ENCODE peak calls at places on chromosomes 16 and 17, in six cellular contexts. One of them, this sample, is unnamed.

GRCh38 chr16:57906385-57907316 is 64.3 kb downstream of the CNGB1 start:
- DNase-seq in lung: no peak
- DNase-seq in retinal pigment epithelial cell: no peak
- DNase-seq in AG04450: no peak
- DNase-seq in endothelial cell: peak; percentile 23
- DNase-seq in heart left ventricle: no peak
- DNase-seq in this sample: no peak

GRCh38 chr16:10655415-10655977 is 39.2 kb downstream of the TEKT5 start:
- DNase-seq in heart left ventricle: no peak
- DNase-seq in AG04450: no peak
- DNase-seq in endothelial cell: no peak
- DNase-seq in retinal pigment epithelial cell: no peak
- DNase-seq in lung: no peak
- DNase-seq in this sample: no peak

GRCh38 chr17:8923762-8924161 is 41.7 kb downstream of the PIK3R5 start:
- DNase-seq in AG04450: no peak
- DNase-seq in heart left ventricle: no peak
- DNase-seq in retinal pigment epithelial cell: no peak
- DNase-seq in endothelial cell: no peak
- DNase-seq in lung: no peak
- DNase-seq in this sample: no peak

GRCh38 chr16:77195411-77195810 is 3.8 kb upstream of the SYCE1L start:
- DNase-seq in heart left ventricle: no peak
- DNase-seq in AG04450: no peak
- DNase-seq in endothelial cell: no peak
- DNase-seq in lung: no peak
- DNase-seq in retinal pigment epithelial cell: no peak
- DNase-seq in this sample: no peak

GRCh38 chr17:8004899-8005298 is 2.5 kb downstream of the GUCY2D start:
- DNase-seq in endothelial cell: no peak
- DNase-seq in heart left ventricle: no peak
- DNase-seq in AG04450: peak; percentile 49
- DNase-seq in retinal pigment epithelial cell: no peak
- DNase-seq in lung: no peak
- DNase-seq in this sample: no peak

GRCh38 chr17:33234930-33235685 is 58.0 kb downstream of the ASIC2 start:
- DNase-seq in retinal pigment epithelial cell: peak; percentile 87
- DNase-seq in AG04450: peak; percentile 79
- DNase-seq in heart left ventricle: peak; percentile 79
- DNase-seq in lung: peak; percentile 59
- DNase-seq in endothelial cell: no peak
- DNase-seq in this sample: peak; percentile 40

GRCh38 chr16:57999366-57999970 is 1.0 kb downstream of the ZNF319 start:
- DNase-seq in endothelial cell: no peak
- DNase-seq in lung: no peak
- DNase-seq in retinal pigment epithelial cell: no peak
- DNase-seq in AG04450: no peak
- DNase-seq in heart left ventricle: no peak
- DNase-seq in this sample: no peak

GRCh38 chr17:4583796-4584124 is 569 bp upstream of the SMTNL2 start:
- DNase-seq in lung: no peak
- DNase-seq in retinal pigment epithelial cell: no peak
- DNase-seq in AG04450: no peak
- DNase-seq in endothelial cell: peak; percentile 59
- DNase-seq in heart left ventricle: peak; percentile 63
- DNase-seq in this sample: no peak

GRCh38 chr16:78230832-78231231 is 131.4 kb downstream of the WWOX start:
- DNase-seq in AG04450: no peak
- DNase-seq in retinal pigment epithelial cell: no peak
- DNase-seq in endothelial cell: no peak
- DNase-seq in lung: peak; percentile 13
- DNase-seq in heart left ventricle: no peak
- DNase-seq in this sample: no peak

GRCh38 chr16:716250-716607 is 1.3 kb downstream of the METRN start:
- DNase-seq in heart left ventricle: no peak
- DNase-seq in lung: no peak
- DNase-seq in AG04450: no peak
- DNase-seq in endothelial cell: no peak
- DNase-seq in retinal pigment epithelial cell: no peak
- DNase-seq in this sample: no peak

GRCh38 chr16:3754304-3754703 is 37.0 kb upstream of the TRAP1 start:
- DNase-seq in retinal pigment epithelial cell: peak; percentile 24
- DNase-seq in AG04450: peak; percentile 18
- DNase-seq in endothelial cell: no peak
- DNase-seq in lung: no peak
- DNase-seq in heart left ventricle: no peak
- DNase-seq in this sample: no peak

GRCh38 chr17:41913798-41914197 is 5.0 kb downstream of the ACLY start:
- DNase-seq in endothelial cell: no peak
- DNase-seq in heart left ventricle: no peak
- DNase-seq in retinal pigment epithelial cell: no peak
- DNase-seq in AG04450: no peak
- DNase-seq in lung: no peak
- DNase-seq in this sample: no peak

GRCh38 chr17:44637066-44637465 is 19.2 kb upstream of the MEIOC start:
- DNase-seq in endothelial cell: no peak
- DNase-seq in AG04450: no peak
- DNase-seq in retinal pigment epithelial cell: no peak
- DNase-seq in lung: no peak
- DNase-seq in heart left ventricle: no peak
- DNase-seq in this sample: no peak

GRCh38 chr17:66717680-66718079 is 117.2 kb upstream of the CACNG5 start:
- DNase-seq in AG04450: no peak
- DNase-seq in retinal pigment epithelial cell: no peak
- DNase-seq in endothelial cell: no peak
- DNase-seq in heart left ventricle: no peak
- DNase-seq in lung: peak; percentile 59
- DNase-seq in this sample: peak; percentile 13

GRCh38 chr17:72465191-72466024 is 344.6 kb downstream of the SOX9 start:
- DNase-seq in heart left ventricle: no peak
- DNase-seq in endothelial cell: no peak
- DNase-seq in retinal pigment epithelial cell: peak; percentile 91
- DNase-seq in lung: no peak
- DNase-seq in AG04450: peak; percentile 54
- DNase-seq in this sample: peak; percentile 90

GRCh38 chr17:61519754-61520440 is 67.7 kb downstream of the TBX4 start:
- DNase-seq in retinal pigment epithelial cell: no peak
- DNase-seq in heart left ventricle: no peak
- DNase-seq in AG04450: no peak
- DNase-seq in lung: no peak
- DNase-seq in endothelial cell: no peak
- DNase-seq in this sample: no peak

GRCh38 chr17:9837551-9838471 is 12.1 kb downstream of the GLP2R start:
- DNase-seq in heart left ventricle: peak; percentile 78
- DNase-seq in lung: no peak
- DNase-seq in endothelial cell: no peak
- DNase-seq in retinal pigment epithelial cell: no peak
- DNase-seq in AG04450: no peak
- DNase-seq in this sample: peak; percentile 12

GRCh38 chr17:81914103-81914850 is 3.1 kb upstream of the PCYT2 start:
- DNase-seq in AG04450: no peak
- DNase-seq in heart left ventricle: no peak
- DNase-seq in lung: no peak
- DNase-seq in endothelial cell: no peak
- DNase-seq in retinal pigment epithelial cell: no peak
- DNase-seq in this sample: no peak

GRCh38 chr16:56530872-56531271 is 11.0 kb upstream of the BBS2 start:
- DNase-seq in retinal pigment epithelial cell: no peak
- DNase-seq in endothelial cell: no peak
- DNase-seq in AG04450: no peak
- DNase-seq in lung: no peak
- DNase-seq in heart left ventricle: no peak
- DNase-seq in this sample: no peak

GRCh38 chr17:56824503-56824902 is 9.2 kb downstream of the C17orf67 start:
- DNase-seq in retinal pigment epithelial cell: no peak
- DNase-seq in AG04450: no peak
- DNase-seq in lung: no peak
- DNase-seq in heart left ventricle: no peak
- DNase-seq in endothelial cell: no peak
- DNase-seq in this sample: peak; percentile 42

GRCh38 chr17:61556224-61557188 is 34.5 kb downstream of the NACA2 start:
- DNase-seq in retinal pigment epithelial cell: no peak
- DNase-seq in heart left ventricle: no peak
- DNase-seq in endothelial cell: no peak
- DNase-seq in AG04450: no peak
- DNase-seq in lung: no peak
- DNase-seq in this sample: no peak

DNA sequence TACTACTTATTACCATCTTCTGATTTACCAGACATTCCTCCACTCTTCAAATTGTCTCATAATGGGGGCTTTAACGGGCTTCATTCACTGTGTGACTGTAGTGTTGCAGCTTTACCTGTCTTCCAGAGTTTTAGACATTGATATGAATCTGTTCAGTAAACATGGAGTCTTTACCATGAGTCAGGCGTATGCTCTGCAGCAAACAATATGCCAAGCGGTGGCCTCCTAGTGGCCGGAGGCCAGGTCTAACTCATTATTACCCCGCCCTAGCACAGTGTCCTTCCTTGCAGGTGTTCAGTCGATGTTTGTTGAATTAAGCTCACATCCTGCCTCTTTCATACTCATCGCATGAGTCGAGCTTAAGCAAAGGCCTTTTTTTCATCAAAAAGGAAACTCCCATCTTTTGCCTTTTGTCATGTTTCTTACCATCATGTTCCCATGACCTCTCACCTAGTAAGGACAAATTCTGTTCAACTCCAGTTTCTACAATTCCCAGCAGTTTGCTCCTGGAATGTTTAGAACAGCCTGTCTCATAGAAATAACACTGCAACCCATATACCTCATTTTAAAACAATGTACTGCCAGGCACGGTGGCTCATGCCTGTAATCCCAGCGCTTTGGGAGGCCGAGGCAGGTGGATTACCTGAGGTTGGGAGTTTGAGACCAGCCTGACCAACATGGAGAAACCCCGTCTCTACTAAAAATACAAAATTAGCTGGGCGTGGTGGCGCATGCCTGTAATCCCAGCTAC is 39.4 kb downstream of the TUBD1 start:
- DNase-seq in heart left ventricle: no peak
- DNase-seq in endothelial cell: peak; percentile 48
- DNase-seq in retinal pigment epithelial cell: no peak
- DNase-seq in lung: peak; percentile 34
- DNase-seq in AG04450: peak; percentile 97
- DNase-seq in this sample: peak; percentile 82
- TF ChIP-seq CTCF in heart left ventricle: peak; percentile 36
- TF ChIP-seq CTCF in endothelial cell: peak; percentile 54
- TF ChIP-seq CTCF in retinal pigment epithelial cell: peak; percentile 55
- TF ChIP-seq CTCF in lung: no peak
- TF ChIP-seq CTCF in AG04450: peak; percentile 67
- TF ChIP-seq CTCF in this sample: peak; percentile 67

GRCh38 chr16:89572478-89573205 is 2.9 kb upstream of the CPNE7 start:
- DNase-seq in retinal pigment epithelial cell: no peak
- DNase-seq in endothelial cell: no peak
- DNase-seq in lung: no peak
- DNase-seq in heart left ventricle: no peak
- DNase-seq in AG04450: no peak
- DNase-seq in this sample: no peak

GRCh38 chr16:89576173-89577054 is 856 bp downstream of the CPNE7 start:
- DNase-seq in retinal pigment epithelial cell: no peak
- DNase-seq in endothelial cell: no peak
- DNase-seq in AG04450: no peak
- DNase-seq in lung: no peak
- DNase-seq in heart left ventricle: no peak
- DNase-seq in this sample: no peak

GRCh38 chr16:89575247-89576172 is at the start of gene CPNE7:
- DNase-seq in retinal pigment epithelial cell: no peak
- DNase-seq in AG04450: no peak
- DNase-seq in endothelial cell: no peak
- DNase-seq in lung: no peak
- DNase-seq in heart left ventricle: no peak
- DNase-seq in this sample: no peak

GRCh38 chr16:89573826-89574680 is 1.5 kb upstream of the CPNE7 start:
- DNase-seq in AG04450: no peak
- DNase-seq in retinal pigment epithelial cell: no peak
- DNase-seq in endothelial cell: no peak
- DNase-seq in heart left ventricle: no peak
- DNase-seq in lung: no peak
- DNase-seq in this sample: no peak

DNA sequence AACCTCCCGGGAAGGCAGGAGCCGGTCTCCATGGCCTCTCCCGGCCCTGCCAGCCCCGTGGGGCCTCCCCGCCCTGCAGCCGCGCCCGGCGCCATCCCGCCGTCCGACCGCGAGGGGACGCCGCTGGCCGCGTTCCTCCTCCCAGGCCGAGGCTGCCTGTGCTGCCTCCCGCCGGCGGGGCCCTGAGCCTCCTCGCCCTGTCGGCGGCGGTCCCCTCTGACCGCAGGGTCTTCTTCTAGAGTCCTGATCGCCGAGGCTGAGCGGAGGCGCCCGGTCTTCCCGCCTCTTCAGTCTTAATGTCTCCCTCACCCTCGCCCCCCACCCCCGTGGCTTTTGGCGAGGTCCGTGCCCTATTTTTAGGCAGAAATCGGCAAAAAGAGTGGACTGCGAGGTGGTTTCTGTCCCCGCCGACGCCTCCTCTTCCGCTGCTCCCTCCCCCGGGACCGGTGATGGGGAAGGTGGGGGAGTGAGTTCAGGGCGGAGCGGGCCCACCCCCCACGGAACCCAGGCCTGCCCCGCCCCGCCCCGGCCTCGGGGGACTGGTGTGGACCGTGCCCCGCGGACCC is 794 bp upstream of the CPNE7 start:
- DNase-seq in lung: no peak
- DNase-seq in AG04450: no peak
- DNase-seq in retinal pigment epithelial cell: no peak
- DNase-seq in heart left ventricle: no peak
- DNase-seq in endothelial cell: peak; percentile 93
- DNase-seq in this sample: no peak
- TF ChIP-seq CTCF in lung: peak; percentile 39
- TF ChIP-seq CTCF in AG04450: peak; percentile 62
- TF ChIP-seq CTCF in retinal pigment epithelial cell: peak; percentile 67
- TF ChIP-seq CTCF in heart left ventricle: peak; percentile 69
- TF ChIP-seq CTCF in endothelial cell: peak; percentile 63
- TF ChIP-seq CTCF in this sample: peak; percentile 56

DNA sequence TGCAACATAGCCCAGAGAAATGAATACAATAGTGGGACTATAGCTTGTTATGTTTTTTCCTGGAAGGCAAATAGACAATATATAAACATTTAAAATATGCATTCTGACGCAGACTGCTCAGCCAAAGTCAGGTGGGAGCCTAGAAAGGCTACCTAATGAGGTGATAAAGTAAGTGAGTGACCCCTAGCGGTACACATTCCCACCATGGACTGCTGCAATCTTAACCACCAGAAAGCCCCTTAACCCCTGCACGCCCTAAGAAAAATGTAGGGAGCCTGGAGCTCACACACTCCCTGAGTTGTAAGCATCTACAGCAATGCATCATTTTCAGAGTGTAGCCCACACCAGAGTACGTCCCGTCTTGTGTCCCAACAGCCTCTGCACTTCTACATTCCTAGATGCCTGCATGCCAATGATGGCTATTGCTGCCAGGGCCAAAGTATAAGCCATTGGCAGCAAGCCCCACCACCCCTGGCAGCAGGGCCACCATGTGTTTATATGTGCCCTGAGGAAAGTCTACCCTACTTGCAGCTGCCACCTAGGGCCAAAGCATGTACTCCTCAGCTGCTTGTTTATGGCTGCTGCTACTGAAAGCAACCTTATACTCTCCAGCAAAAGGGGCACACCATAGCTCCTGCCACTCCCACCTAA is 127.6 kb downstream of the KIF2B start:
- DNase-seq in heart left ventricle: no peak
- DNase-seq in lung: no peak
- DNase-seq in endothelial cell: peak; percentile 27
- DNase-seq in AG04450: no peak
- DNase-seq in retinal pigment epithelial cell: no peak
- DNase-seq in this sample: peak; percentile 13
- TF ChIP-seq CTCF in heart left ventricle: no peak
- TF ChIP-seq CTCF in lung: no peak
- TF ChIP-seq CTCF in endothelial cell: peak; percentile 30
- TF ChIP-seq CTCF in AG04450: no peak
- TF ChIP-seq CTCF in retinal pigment epithelial cell: no peak
- TF ChIP-seq CTCF in this sample: peak; percentile 57

GRCh38 chr16:81214745-81215166 is 23.7 kb upstream of the BCO1 start:
- DNase-seq in retinal pigment epithelial cell: no peak
- DNase-seq in heart left ventricle: no peak
- DNase-seq in AG04450: no peak
- DNase-seq in lung: no peak
- DNase-seq in endothelial cell: peak; percentile 21
- DNase-seq in this sample: no peak
- TF ChIP-seq CTCF in retinal pigment epithelial cell: peak; percentile 59
- TF ChIP-seq CTCF in heart left ventricle: peak; percentile 32
- TF ChIP-seq CTCF in AG04450: peak; percentile 60
- TF ChIP-seq CTCF in lung: no peak
- TF ChIP-seq CTCF in endothelial cell: peak; percentile 21
- TF ChIP-seq CTCF in this sample: peak; percentile 58